ENCODE peak calls at places on chromosome 9, in six cellular contexts. E is T follicular helper cell; I is stimulated activated CD8-positive, alpha-beta memory T cell treated with anti-CD3 and anti-CD28 coated beads, Interleukin-12 subunit alpha, Interleukin-12 subunit beta, amount 100 ng/mL, for 4 hours; L is activated T-cell treated with anti-CD3 and anti-CD28 coated beads for 1 hour; A is NCI-H510A treated with DMSO at 0.1 percent for 48 hours; W is AML-193. S is an unnamed sample.

GRCh38 chr9:5446451-5447236 is 3.7 kb upstream of the CD274 start:
- DNase-seq in I (no peak), E (no peak), A (no peak), W (no peak), L (no peak), S (no peak)

GRCh38 chr9:27165670-27166069 is 56.6 kb downstream of the TEK start:
- DNase-seq in A (no peak), L (no peak), I (no peak), W (no peak), E (no peak), S (no peak)

GRCh38 chr9:96874947-96875459 is 20.7 kb upstream of the ZNF782 start:
- DNase-seq in A (peak; percentile 90), L (no peak), I (peak; percentile 14), W (no peak), E (peak; percentile 43), S (no peak)

GRCh38 chr9:35871514-35871913 is 1.3 kb upstream of the OR13J1 start:
- DNase-seq in A (no peak), W (no peak), E (no peak), L (no peak), I (no peak), S (no peak)

GRCh38 chr9:7315746-7316457 is 483.7 kb downstream of the DMAC1 start:
- DNase-seq in L (no peak), I (no peak), E (no peak), A (no peak), W (no peak), S (no peak)

GRCh38 chr9:90343360-90343759 is 299.3 kb downstream of the DIRAS2 start:
- DNase-seq in A (no peak), E (no peak), L (no peak), W (no peak), I (no peak), S (no peak)

GRCh38 chr9:83538890-83539238 is 663 bp upstream of the FRMD3 start:
- DNase-seq in L (no peak), I (no peak), A (no peak), W (no peak), E (no peak), S (no peak)

GRCh38 chr9:6708732-6709131 is 49.0 kb upstream of the KDM4C start:
- DNase-seq in W (no peak), I (no peak), A (no peak), L (no peak), E (no peak), S (no peak)

GRCh38 chr9:94734054-94734754 is 7.7 kb downstream of the AOPEP start:
- DNase-seq in W (peak; percentile 52), I (no peak), L (no peak), E (no peak), A (no peak), S (no peak)

GRCh38 chr9:85208666-85209065 is 533.1 kb downstream of the AGTPBP1 start:
- DNase-seq in L (no peak), E (no peak), W (no peak), A (no peak), I (no peak), S (no peak)

GRCh38 chr9:118331622-118332045 is 627.4 kb downstream of the TLR4 start:
- DNase-seq in I (no peak), E (no peak), A (no peak), L (no peak), W (no peak), S (no peak)

GRCh38 chr9:68870049-68870448 is 143.9 kb downstream of the PRKACG start:
- DNase-seq in W (no peak), L (no peak), E (no peak), A (no peak), I (no peak), S (no peak)

GRCh38 chr9:138067594-138068367 is 190.2 kb downstream of the CACNA1B start:
- DNase-seq in I (no peak), A (no peak), W (no peak), L (no peak), E (no peak), S (no peak)

GRCh38 chr9:91734371-91734981 is 215.6 kb downstream of the ROR2 start:
- DNase-seq in I (peak; percentile 8), A (peak; percentile 44), E (peak; percentile 27), W (no peak), L (peak; percentile 55), S (no peak)

GRCh38 chr9:126611592-126612328 is 2.0 kb upstream of the LMX1B start:
- DNase-seq in I (peak; percentile 45), E (peak; percentile 46), A (peak; percentile 43), W (peak; percentile 33), L (peak; percentile 62), S (no peak)